ENCODE peak calls at places on chromosomes 1 and 21, in eight cellular contexts. Q is T-helper 2 cell; H is H9; D is activated T-helper 1 cell treated with anti-CD3 and anti-CD28 coated beads, Interleukin-12 subunit alpha, Interleukin-12 subunit beta, Interleukin-2, Interleukin-4 antibody, amounts not matched to agents 30 ng/mL and 10 ng/mL and 1 ng/mL, durations not matched to agents 14 hours and 24 hours and 36 hours; P is GM13977; C is RWPE1; J is SK-MEL-5; L is iPS DF 19.7. K is an unnamed sample.

GRCh38 chr21:27739187-27739586 is 772.3 kb upstream of the ADAMTS5 start:
- DNase-seq in Q (no peak), H (no peak), D (no peak), P (no peak), C (no peak), J (no peak), L (no peak), K (no peak)

GRCh38 chr1:245129321-245129720 is 25.5 kb upstream of the KIF26B start:
- DNase-seq in Q (no peak), H (no peak), D (no peak), P (no peak), C (no peak), J (no peak), L (no peak), K (no peak)

GRCh38 chr1:89953929-89954328 is 41.0 kb upstream of the ZNF326 start:
- DNase-seq in Q (no peak), H (no peak), D (no peak), P (no peak), C (no peak), J (no peak), L (no peak), K (no peak)

GRCh38 chr1:162023547-162024501 is at the start of gene OLFML2B:
- DNase-seq in Q (peak; percentile 24), H (peak; percentile 81), D (peak; percentile 47), P (peak; percentile 58), C (peak; percentile 71), J (peak; percentile 60), L (no peak), K (peak; percentile 66)

GRCh38 chr1:203521071-203521794 is 27.3 kb downstream of the OPTC start:
- DNase-seq in Q (no peak), H (no peak), D (no peak), P (no peak), C (no peak), J (no peak), L (no peak), K (peak; percentile 43)

GRCh38 chr1:15950302-15950701 is 25.6 kb downstream of the ZBTB17 start:
- DNase-seq in Q (no peak), H (no peak), D (no peak), P (no peak), C (no peak), J (no peak), L (no peak), K (no peak)

GRCh38 chr1:207998691-207999090 is 87.8 kb upstream of the CD34 start:
- DNase-seq in Q (no peak), H (peak; percentile 51), D (no peak), P (no peak), C (no peak), J (no peak), L (no peak), K (no peak)

GRCh38 chr1:113763651-113764050 is 4.4 kb upstream of the PHTF1 start:
- DNase-seq in Q (no peak), H (no peak), D (no peak), P (no peak), C (no peak), J (no peak), L (no peak), K (no peak)

GRCh38 chr1:2115008-2115921 is 65.1 kb downstream of the PRKCZ start:
- DNase-seq in Q (no peak), H (no peak), D (no peak), P (no peak), C (no peak), J (no peak), L (no peak), K (peak; percentile 75)

GRCh38 chr21:41641510-41641815 is 125.4 kb downstream of the RIPK4 start:
- DNase-seq in Q (no peak), H (no peak), D (no peak), P (no peak), C (no peak), J (no peak), L (no peak), K (no peak)

GRCh38 chr1:192045038-192045575 is 113.2 kb upstream of the RGS18 start:
- DNase-seq in Q (no peak), H (no peak), D (no peak), P (no peak), C (no peak), J (peak; percentile 3), L (no peak), K (no peak)

GRCh38 chr1:24155011-24155782 is 12.3 kb upstream of the IL22RA1 start:
- DNase-seq in Q (no peak), H (peak; percentile 61), D (no peak), P (peak; percentile 59), C (no peak), J (peak; percentile 8), L (no peak), K (no peak)

GRCh38 chr1:245572709-245573108 is 417.9 kb downstream of the KIF26B start:
- DNase-seq in Q (no peak), H (no peak), D (no peak), P (no peak), C (no peak), J (no peak), L (no peak), K (no peak)

GRCh38 chr1:190084552-190084951 is 393.1 kb downstream of the BRINP3 start:
- DNase-seq in Q (no peak), H (peak; percentile 87), D (no peak), P (no peak), C (no peak), J (peak; percentile 60), L (peak; percentile 40), K (no peak)

GRCh38 chr1:228081578-228082259 is 789 bp upstream of the ARF1 start:
- DNase-seq in Q (no peak), H (peak; percentile 72), D (no peak), P (peak; percentile 59), C (no peak), J (no peak), L (no peak), K (no peak)

GRCh38 chr1:34262921-34263320 is 86.2 kb downstream of the C1orf94 start:
- DNase-seq in Q (no peak), H (no peak), D (no peak), P (no peak), C (no peak), J (no peak), L (no peak), K (no peak)

GRCh38 chr1:219833214-219833816 is 95.0 kb downstream of the SLC30A10 start:
- DNase-seq in Q (no peak), H (peak; percentile 52), D (no peak), P (no peak), C (no peak), J (no peak), L (peak; percentile 15), K (no peak)

GRCh38 chr1:117511273-117511672 is 94.6 kb upstream of the TENT5C start:
- DNase-seq in Q (no peak), H (no peak), D (no peak), P (no peak), C (no peak), J (no peak), L (no peak), K (no peak)

GRCh38 chr1:150410582-150411101 is 46.7 kb downstream of the RPRD2 start:
- DNase-seq in Q (no peak), H (no peak), D (no peak), P (no peak), C (no peak), J (peak; percentile 93), L (no peak), K (no peak)

GRCh38 chr1:59375321-59376220 is 78.7 kb downstream of the FGGY start:
- DNase-seq in Q (no peak), H (no peak), D (no peak), P (no peak), C (peak; percentile 93), J (no peak), L (no peak), K (no peak)

K was measured in upper lobe of left lung.